ENCODE peak calls at places on chromosomes 7 and 10, in four cellular contexts. One of them, this sample, is unnamed.

GRCh38 chr10:14820010-14820774 is 17.6 kb downstream of the CDNF start:
- DNase-seq in cardiac muscle cell: peak; percentile 86
- DNase-seq in cardiac fibroblast: peak; percentile 81
- DNase-seq in CD8-positive, alpha-beta T cell: no peak
- DNase-seq in this sample: no peak

GRCh38 chr7:1646957-1647891 is 22.9 kb upstream of the ELFN1 start:
- DNase-seq in CD8-positive, alpha-beta T cell: no peak
- DNase-seq in cardiac muscle cell: peak; percentile 84
- DNase-seq in cardiac fibroblast: peak; percentile 66
- DNase-seq in this sample: peak; percentile 37

GRCh38 chr7:33099154-33099940 is 9.9 kb downstream of the RP9 start:
- DNase-seq in cardiac muscle cell: no peak
- DNase-seq in CD8-positive, alpha-beta T cell: no peak
- DNase-seq in cardiac fibroblast: no peak
- DNase-seq in this sample: no peak

GRCh38 chr7:45598697-45599520 is 24.7 kb downstream of the ADCY1 start:
- DNase-seq in cardiac muscle cell: no peak
- DNase-seq in CD8-positive, alpha-beta T cell: no peak
- DNase-seq in cardiac fibroblast: no peak
- DNase-seq in this sample: peak; percentile 24

GRCh38 chr10:13183625-13184024 is 22.3 kb downstream of the MCM10 start:
- DNase-seq in cardiac fibroblast: no peak
- DNase-seq in CD8-positive, alpha-beta T cell: no peak
- DNase-seq in cardiac muscle cell: no peak
- DNase-seq in this sample: no peak

GRCh38 chr10:43074827-43075611 is 1.9 kb upstream of the RET start:
- DNase-seq in cardiac fibroblast: no peak
- DNase-seq in CD8-positive, alpha-beta T cell: no peak
- DNase-seq in cardiac muscle cell: no peak
- DNase-seq in this sample: no peak

GRCh38 chr7:27723086-27723485 is 16.9 kb upstream of the TAX1BP1 start:
- DNase-seq in cardiac fibroblast: no peak
- DNase-seq in CD8-positive, alpha-beta T cell: no peak
- DNase-seq in cardiac muscle cell: no peak
- DNase-seq in this sample: no peak

GRCh38 chr7:118218413-118219156 is 5.9 kb upstream of the ANKRD7 start:
- DNase-seq in cardiac muscle cell: no peak
- DNase-seq in cardiac fibroblast: no peak
- DNase-seq in CD8-positive, alpha-beta T cell: no peak
- DNase-seq in this sample: no peak

GRCh38 chr7:80719261-80719660 is 80.8 kb downstream of the CD36 start:
- DNase-seq in cardiac muscle cell: no peak
- DNase-seq in CD8-positive, alpha-beta T cell: no peak
- DNase-seq in cardiac fibroblast: peak; percentile 74
- DNase-seq in this sample: no peak

GRCh38 chr7:139767561-139767982 is 10.2 kb downstream of the HIPK2 start:
- DNase-seq in cardiac fibroblast: peak; percentile 42
- DNase-seq in CD8-positive, alpha-beta T cell: no peak
- DNase-seq in cardiac muscle cell: peak; percentile 46
- DNase-seq in this sample: no peak

GRCh38 chr10:71725998-71726672 is 6.6 kb upstream of the C10orf105 start:
- DNase-seq in cardiac muscle cell: peak; percentile 58
- DNase-seq in CD8-positive, alpha-beta T cell: no peak
- DNase-seq in cardiac fibroblast: peak; percentile 43
- DNase-seq in this sample: peak; percentile 83

GRCh38 chr7:70044064-70044463 is 445.8 kb downstream of the AUTS2 start:
- DNase-seq in cardiac fibroblast: no peak
- DNase-seq in cardiac muscle cell: no peak
- DNase-seq in CD8-positive, alpha-beta T cell: no peak
- DNase-seq in this sample: peak; percentile 78

GRCh38 chr7:142785841-142786250 is 15.1 kb downstream of the PRSS2 start:
- DNase-seq in cardiac fibroblast: no peak
- DNase-seq in cardiac muscle cell: no peak
- DNase-seq in CD8-positive, alpha-beta T cell: peak; percentile 64
- DNase-seq in this sample: no peak

GRCh38 chr7:49773939-49774458 is 561 bp downstream of the VWC2 start:
- DNase-seq in cardiac muscle cell: no peak
- DNase-seq in cardiac fibroblast: no peak
- DNase-seq in CD8-positive, alpha-beta T cell: no peak
- DNase-seq in this sample: no peak

GRCh38 chr7:158778476-158778875 is 50.8 kb downstream of the ESYT2 start:
- DNase-seq in CD8-positive, alpha-beta T cell: no peak
- DNase-seq in cardiac muscle cell: peak; percentile 41
- DNase-seq in cardiac fibroblast: peak; percentile 24
- DNase-seq in this sample: no peak

DNA sequence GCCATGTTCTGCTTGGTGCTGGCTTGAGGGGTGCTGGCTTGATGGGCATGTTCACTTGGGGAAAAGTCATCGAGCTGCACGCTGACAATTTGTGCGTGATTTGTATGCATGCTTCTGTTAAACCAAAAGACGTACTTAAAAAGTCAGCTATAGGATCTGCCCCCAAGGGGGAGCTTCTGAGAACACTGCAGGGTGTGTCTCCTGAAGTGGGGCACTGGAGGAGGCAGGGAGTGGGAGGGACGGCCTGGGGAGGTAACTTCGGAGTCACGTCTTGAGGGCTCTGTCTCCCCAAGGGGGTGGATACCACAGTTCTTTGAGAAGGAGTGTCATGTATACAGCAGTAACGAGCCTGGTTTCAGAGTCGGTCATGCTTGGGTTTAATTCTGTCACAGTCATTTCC is 406.5 kb downstream of the PLXNA4 start:
- DNase-seq in CD8-positive, alpha-beta T cell: no peak
- DNase-seq in cardiac muscle cell: no peak
- DNase-seq in cardiac fibroblast: no peak
- DNase-seq in this sample: no peak
- TF ChIP-seq CTCF in CD8-positive, alpha-beta T cell: no peak
- TF ChIP-seq CTCF in cardiac muscle cell: no peak
- TF ChIP-seq CTCF in cardiac fibroblast: no peak
- TF ChIP-seq CTCF in this sample: peak; percentile 33

DNA sequence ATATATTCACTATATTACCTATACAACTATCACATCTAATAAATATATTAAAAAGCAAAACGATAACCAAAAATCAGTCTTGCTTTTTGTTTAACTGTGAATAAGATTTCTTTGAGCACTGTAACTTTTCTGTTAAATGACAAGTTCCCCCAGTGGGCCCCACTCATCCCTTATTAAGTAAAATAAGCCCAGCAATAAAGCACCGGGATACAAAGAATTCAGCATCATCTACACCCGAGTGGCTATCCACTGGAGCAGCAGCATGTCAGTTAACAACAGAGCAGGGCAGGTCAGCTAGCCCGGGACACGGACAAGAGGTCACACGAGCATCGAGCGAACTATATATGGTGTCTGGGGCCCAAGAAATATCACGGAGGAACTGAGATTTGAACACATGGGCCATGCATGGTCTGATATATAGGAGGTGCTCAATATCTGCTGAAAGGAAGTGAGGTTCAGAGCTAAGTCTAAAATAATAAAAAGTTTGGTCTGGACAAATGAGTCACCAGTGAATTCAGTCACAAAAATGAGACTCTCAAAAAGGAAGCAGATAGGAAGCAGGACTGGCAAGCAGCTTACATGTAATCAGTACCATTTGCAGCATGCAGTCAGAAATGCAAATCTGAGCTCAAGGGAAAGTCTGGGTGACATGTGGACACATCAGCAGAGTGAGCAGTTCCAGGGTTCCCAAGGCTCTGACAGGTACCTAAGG is 4.1 kb downstream of the ERCC6 start:
- DNase-seq in cardiac muscle cell: peak; percentile 63
- DNase-seq in cardiac fibroblast: peak; percentile 87
- DNase-seq in CD8-positive, alpha-beta T cell: no peak
- DNase-seq in this sample: no peak
- H3K4me3 ChIP-seq in cardiac muscle cell: no peak overlapping the region
- H3K4me3 ChIP-seq in cardiac fibroblast: peak overlapping the region; percentile 33
- H3K4me3 ChIP-seq in CD8-positive, alpha-beta T cell: no peak overlapping the region
- H3K4me3 ChIP-seq in this sample: no peak overlapping the region

GRCh38 chr7:519974-520458 is 370 bp upstream of the PDGFA start:
- DNase-seq in cardiac muscle cell: peak; percentile 74
- DNase-seq in cardiac fibroblast: peak; percentile 63
- DNase-seq in CD8-positive, alpha-beta T cell: no peak
- DNase-seq in this sample: peak; percentile 90
- TF ChIP-seq CTCF in cardiac muscle cell: no peak
- TF ChIP-seq CTCF in cardiac fibroblast: no peak
- TF ChIP-seq CTCF in CD8-positive, alpha-beta T cell: no peak
- TF ChIP-seq CTCF in this sample: peak; percentile 58

GRCh38 chr10:21510218-21511070 is 15.0 kb downstream of the SKIDA1 start:
- DNase-seq in CD8-positive, alpha-beta T cell: no peak
- DNase-seq in cardiac fibroblast: no peak
- DNase-seq in cardiac muscle cell: no peak
- DNase-seq in this sample: peak; percentile 86
- H3K4me3 ChIP-seq in CD8-positive, alpha-beta T cell: no peak overlapping the region
- H3K4me3 ChIP-seq in cardiac fibroblast: peak overlapping the region; percentile 28
- H3K4me3 ChIP-seq in cardiac muscle cell: peak overlapping the region; percentile 78
- H3K4me3 ChIP-seq in this sample: peak overlapping the region; percentile 92

DNA sequence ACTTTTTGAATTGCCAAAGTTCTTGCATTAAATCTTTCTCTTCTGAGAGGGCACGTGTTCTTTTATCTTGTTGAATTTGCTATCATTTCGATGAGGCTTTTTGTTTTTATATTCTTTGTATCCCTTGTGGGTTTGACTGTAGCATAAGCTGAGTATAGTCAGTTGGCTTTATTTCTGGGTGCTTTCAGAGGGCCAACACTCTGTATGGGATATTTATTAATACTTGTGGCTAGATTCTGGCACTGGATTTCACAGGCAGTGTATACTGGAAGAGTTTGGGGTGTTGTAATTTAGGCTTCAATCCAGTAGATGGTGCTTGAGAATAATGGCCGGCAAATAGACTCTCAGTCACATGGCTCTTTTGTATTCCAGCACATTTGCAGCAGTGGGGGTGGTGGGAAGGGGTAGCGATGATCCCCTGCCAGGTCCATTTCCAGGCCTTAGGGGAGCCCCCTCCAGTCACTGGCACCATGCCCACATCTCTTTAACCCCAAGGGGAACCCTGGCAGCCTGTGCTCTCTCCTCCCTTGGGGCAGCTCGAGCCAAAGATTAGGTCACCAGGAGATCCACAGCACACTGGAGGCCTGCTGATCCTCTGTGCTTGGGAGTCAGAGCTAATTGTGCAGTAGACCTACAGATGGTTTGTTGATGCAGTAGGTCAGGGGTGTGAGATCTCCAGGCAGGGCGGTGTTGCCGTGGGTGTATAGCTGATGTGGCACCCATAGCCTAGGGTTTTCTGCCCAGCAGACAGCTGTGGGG is 81.7 kb downstream of the PTPN20 start:
- DNase-seq in cardiac muscle cell: peak; percentile 79
- DNase-seq in cardiac fibroblast: peak; percentile 62
- DNase-seq in CD8-positive, alpha-beta T cell: no peak
- DNase-seq in this sample: peak; percentile 69
- TF ChIP-seq CTCF in cardiac muscle cell: peak; percentile 61
- TF ChIP-seq CTCF in cardiac fibroblast: peak; percentile 61
- TF ChIP-seq CTCF in CD8-positive, alpha-beta T cell: no peak
- TF ChIP-seq CTCF in this sample: peak; percentile 69

GRCh38 chr10:110268442-110268841 is 36.3 kb downstream of the SMNDC1 start:
- DNase-seq in CD8-positive, alpha-beta T cell: no peak
- DNase-seq in cardiac muscle cell: peak; percentile 2
- DNase-seq in cardiac fibroblast: no peak
- DNase-seq in this sample: no peak

GRCh38 chr10:110268931-110269640 is 35.6 kb downstream of the SMNDC1 start:
- DNase-seq in CD8-positive, alpha-beta T cell: no peak
- DNase-seq in cardiac fibroblast: no peak
- DNase-seq in cardiac muscle cell: peak; percentile 7
- DNase-seq in this sample: no peak

GRCh38 chr10:110267246-110267645 is 37.5 kb downstream of the SMNDC1 start:
- DNase-seq in CD8-positive, alpha-beta T cell: no peak
- DNase-seq in cardiac fibroblast: no peak
- DNase-seq in cardiac muscle cell: no peak
- DNase-seq in this sample: no peak

GRCh38 chr10:110273474-110273873 is 31.2 kb downstream of the SMNDC1 start:
- DNase-seq in CD8-positive, alpha-beta T cell: no peak
- DNase-seq in cardiac muscle cell: peak; percentile 94
- DNase-seq in cardiac fibroblast: peak; percentile 92
- DNase-seq in this sample: no peak

DNA sequence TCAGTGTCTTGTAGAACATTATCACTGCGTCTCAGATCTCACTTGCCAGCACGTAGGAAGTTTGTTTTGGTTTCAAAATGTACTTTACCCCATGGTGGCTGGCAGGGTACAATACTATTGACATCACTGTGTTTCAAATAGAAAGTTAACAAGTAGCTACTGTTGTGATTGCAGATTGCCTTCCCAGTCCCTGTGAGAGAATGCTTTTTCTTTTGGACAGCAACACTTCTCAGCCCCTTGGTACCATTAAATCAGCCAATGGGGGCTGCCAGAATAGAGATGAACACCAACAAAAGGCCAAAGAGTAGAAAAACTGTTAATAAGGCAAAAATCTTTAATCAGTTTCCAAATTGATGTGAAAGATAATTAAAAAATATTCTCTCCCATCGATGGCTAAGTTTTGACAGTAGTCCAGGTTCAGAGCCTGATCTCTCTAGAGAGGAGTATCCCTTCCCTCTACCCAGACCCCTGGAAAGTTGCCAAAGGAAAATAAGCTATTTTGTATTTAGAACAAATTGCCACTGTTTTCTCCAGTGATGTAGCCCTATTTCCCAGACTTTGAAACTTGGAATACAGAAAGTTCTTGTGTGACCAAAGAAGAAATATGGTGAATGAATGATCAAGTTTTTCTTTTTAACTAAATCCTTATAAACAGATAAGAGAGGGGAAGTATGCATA is 34.9 kb downstream of the SMNDC1 start:
- DNase-seq in cardiac muscle cell: peak; percentile 60
- DNase-seq in CD8-positive, alpha-beta T cell: no peak
- DNase-seq in cardiac fibroblast: peak; percentile 54
- DNase-seq in this sample: no peak
- H3K4me3 ChIP-seq in cardiac muscle cell: no peak overlapping the region
- H3K4me3 ChIP-seq in CD8-positive, alpha-beta T cell: no peak overlapping the region
- H3K4me3 ChIP-seq in cardiac fibroblast: peak overlapping the region; percentile 25
- H3K4me3 ChIP-seq in this sample: no peak overlapping the region

GRCh38 chr7:22252886-22253536 is 103.9 kb downstream of the RAPGEF5 start:
- DNase-seq in cardiac fibroblast: no peak
- DNase-seq in cardiac muscle cell: no peak
- DNase-seq in CD8-positive, alpha-beta T cell: no peak
- DNase-seq in this sample: no peak

GRCh38 chr7:22251284-22251683 is 105.7 kb downstream of the RAPGEF5 start:
- DNase-seq in cardiac muscle cell: no peak
- DNase-seq in CD8-positive, alpha-beta T cell: no peak
- DNase-seq in cardiac fibroblast: no peak
- DNase-seq in this sample: peak; percentile 55

GRCh38 chr7:22248111-22248809 is 108.7 kb downstream of the RAPGEF5 start:
- DNase-seq in CD8-positive, alpha-beta T cell: no peak
- DNase-seq in cardiac muscle cell: no peak
- DNase-seq in cardiac fibroblast: no peak
- DNase-seq in this sample: no peak

GRCh38 chr7:22251906-22252495 is 105.0 kb downstream of the RAPGEF5 start:
- DNase-seq in CD8-positive, alpha-beta T cell: no peak
- DNase-seq in cardiac muscle cell: no peak
- DNase-seq in cardiac fibroblast: no peak
- DNase-seq in this sample: no peak

GRCh38 chr7:22250390-22250789 is 106.6 kb downstream of the RAPGEF5 start:
- DNase-seq in cardiac muscle cell: no peak
- DNase-seq in cardiac fibroblast: no peak
- DNase-seq in CD8-positive, alpha-beta T cell: no peak
- DNase-seq in this sample: no peak
- TF ChIP-seq CTCF in cardiac muscle cell: no peak
- TF ChIP-seq CTCF in cardiac fibroblast: no peak
- TF ChIP-seq CTCF in CD8-positive, alpha-beta T cell: no peak
- TF ChIP-seq CTCF in this sample: no peak